ENCODE peak calls at places on chromosomes 16 and 17, in four cellular contexts. X, Q, R and E are unnamed samples.

GRCh38 chr16:66536525-66536924 is 13.4 kb downstream of the TK2 start:
- DNase-seq in Q (no peak), X (no peak), R (no peak), E (no peak)

GRCh38 chr17:67379251-67379630 is 2.2 kb downstream of the PITPNC1 start:
- DNase-seq in R (no peak), Q (no peak), X (no peak), E (no peak)

GRCh38 chr17:79995691-79996090 is 40.0 kb downstream of the TBC1D16 start:
- DNase-seq in X (no peak), Q (no peak), R (no peak), E (no peak)

GRCh38 chr17:17723354-17724261 is 42.4 kb downstream of the RAI1 start:
- DNase-seq in Q (no peak), X (no peak), R (peak), E (no peak)

GRCh38 chr16:87978127-87978526 is 26.9 kb downstream of the BANP start:
- DNase-seq in X (no peak), Q (no peak), R (no peak), E (no peak)

GRCh38 chr16:24747425-24747824 is 18.0 kb downstream of the TNRC6A start:
- DNase-seq in Q (no peak), R (no peak), X (no peak), E (no peak)

GRCh38 chr17:5901731-5902660 is 168.2 kb upstream of the WSCD1 start:
- DNase-seq in Q (no peak), R (no peak), X (no peak), E (no peak)

GRCh38 chr17:30519707-30520106 is 42.5 kb downstream of the GOSR1 start:
- DNase-seq in Q (no peak), R (peak), X (peak), E (no peak)

GRCh38 chr17:19897901-19898300 is 30.2 kb upstream of the ULK2 start:
- DNase-seq in X (peak), R (peak), Q (no peak), E (no peak)

GRCh38 chr16:9778879-9779278 is 403.3 kb downstream of the GRIN2A start:
- DNase-seq in X (no peak), Q (no peak), R (no peak), E (no peak)

GRCh38 chr17:74840989-74841666 is 18.6 kb downstream of the GRIN2C start:
- DNase-seq in Q (peak), R (peak), X (no peak), E (peak)

GRCh38 chr16:46855389-46855788 is 24.4 kb upstream of the C16orf87 start:
- DNase-seq in R (no peak), X (no peak), Q (no peak), E (no peak)

GRCh38 chr16:57260294-57260929 is 15.4 kb downstream of the ARL2BP start:
- DNase-seq in X (peak), Q (no peak), R (peak), E (no peak)

GRCh38 chr17:57875109-57876022 is 25.5 kb upstream of the MRPS23 start:
- DNase-seq in R (peak), X (peak), Q (peak), E (no peak)

GRCh38 chr17:2707721-2708584 is 3.6 kb downstream of the CLUH start:
- DNase-seq in R (no peak), X (no peak), Q (peak), E (no peak)

GRCh38 chr17:50117202-50118040 is 12.5 kb downstream of the SAMD14 start:
- DNase-seq in X (peak), R (peak), Q (no peak), E (no peak)
- TF ChIP-seq CTCF in X (peak), R (peak), Q (peak), E (peak)

DNA sequence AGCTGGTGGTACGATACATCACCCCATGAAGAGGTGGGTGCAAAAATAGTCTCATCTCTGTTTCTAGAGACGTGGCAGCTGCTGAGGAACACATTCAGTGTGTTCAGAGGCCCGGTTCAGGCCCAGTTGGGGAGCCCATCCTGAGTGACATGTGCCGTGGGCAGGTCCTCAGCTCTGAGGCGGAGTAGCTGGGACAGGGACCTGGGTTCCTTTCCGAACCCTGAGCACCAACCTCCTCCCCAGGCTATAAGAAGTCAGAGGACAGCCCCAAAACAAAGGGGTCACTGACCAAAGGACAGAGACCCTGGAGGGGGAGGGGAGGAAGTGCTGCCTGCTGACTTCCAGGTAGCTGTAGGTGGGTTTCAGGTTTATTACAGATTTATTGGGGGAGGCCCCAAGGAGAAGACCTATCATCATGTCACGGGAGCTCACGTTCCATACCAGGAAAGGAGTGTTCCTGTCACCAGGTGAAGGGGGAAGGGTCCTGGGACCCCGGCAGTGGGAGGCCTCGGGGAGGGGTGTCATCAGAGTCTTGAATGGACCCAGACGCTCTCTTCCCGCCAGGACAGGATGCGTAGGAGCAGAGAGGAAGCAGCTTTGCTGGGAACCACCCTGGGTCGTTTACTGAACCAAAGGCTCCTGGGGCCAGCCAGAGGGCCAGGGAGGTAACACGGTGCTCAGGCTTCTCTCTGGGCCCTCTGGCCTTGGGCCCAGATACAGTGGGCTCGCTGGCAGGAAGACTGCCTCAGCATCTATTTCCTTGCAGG is 4.9 kb downstream of the LDHD start:
- DNase-seq in X (no peak), R (no peak), Q (no peak), E (no peak)
- TF ChIP-seq CTCF in X (no peak), R (no peak), Q (no peak), E (peak)

GRCh38 chr17:56819431-56820145 is 14.1 kb downstream of the C17orf67 start:
- DNase-seq in Q (peak), R (peak), X (peak), E (peak)

GRCh38 chr17:56822725-56823124 is 11.0 kb downstream of the C17orf67 start:
- DNase-seq in R (peak), Q (no peak), X (no peak), E (no peak)

GRCh38 chr17:56819030-56819429 is 14.7 kb downstream of the C17orf67 start:
- DNase-seq in Q (no peak), X (no peak), R (no peak), E (no peak)

GRCh38 chr17:56821847-56822534 is 11.7 kb downstream of the C17orf67 start:
- DNase-seq in R (no peak), X (no peak), Q (no peak), E (no peak)

DNA sequence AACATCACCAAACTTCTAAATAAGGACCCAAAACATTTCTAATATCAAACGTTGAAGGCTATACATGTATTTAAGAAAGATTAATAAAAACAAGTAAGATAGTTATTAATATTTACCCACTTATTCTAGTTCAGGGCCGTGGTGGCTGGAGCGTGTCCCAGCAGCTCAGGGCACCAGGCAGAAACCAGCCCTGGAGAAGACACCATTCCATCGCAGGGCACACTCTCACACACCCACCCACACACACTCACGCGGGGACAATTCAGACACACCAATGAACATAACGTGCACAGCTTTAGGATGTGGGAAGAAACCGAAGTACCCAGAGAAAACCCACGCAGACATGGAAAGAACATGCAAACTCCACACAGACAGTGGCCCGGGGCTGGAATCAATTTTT is 13.5 kb downstream of the C17orf67 start:
- DNase-seq in Q (no peak), R (no peak), X (no peak), E (no peak)
- TF ChIP-seq CTCF in Q (no peak), R (no peak), X (no peak), E (no peak)

GRCh38 chr16:30091474-30092372 is at the start of gene TBX6:
- DNase-seq in Q (peak), X (peak), R (peak), E (peak)

GRCh38 chr16:30090607-30091332 is 954 bp downstream of the TBX6 start:
- DNase-seq in X (no peak), R (no peak), Q (no peak), E (no peak)

GRCh38 chr16:30095166-30096078 is 591 bp downstream of the YPEL3 start:
- DNase-seq in R (no peak), X (no peak), Q (no peak), E (no peak)

GRCh38 chr16:30094541-30095165 is 1.4 kb downstream of the YPEL3 start:
- DNase-seq in R (no peak), Q (no peak), X (no peak), E (no peak)

DNA sequence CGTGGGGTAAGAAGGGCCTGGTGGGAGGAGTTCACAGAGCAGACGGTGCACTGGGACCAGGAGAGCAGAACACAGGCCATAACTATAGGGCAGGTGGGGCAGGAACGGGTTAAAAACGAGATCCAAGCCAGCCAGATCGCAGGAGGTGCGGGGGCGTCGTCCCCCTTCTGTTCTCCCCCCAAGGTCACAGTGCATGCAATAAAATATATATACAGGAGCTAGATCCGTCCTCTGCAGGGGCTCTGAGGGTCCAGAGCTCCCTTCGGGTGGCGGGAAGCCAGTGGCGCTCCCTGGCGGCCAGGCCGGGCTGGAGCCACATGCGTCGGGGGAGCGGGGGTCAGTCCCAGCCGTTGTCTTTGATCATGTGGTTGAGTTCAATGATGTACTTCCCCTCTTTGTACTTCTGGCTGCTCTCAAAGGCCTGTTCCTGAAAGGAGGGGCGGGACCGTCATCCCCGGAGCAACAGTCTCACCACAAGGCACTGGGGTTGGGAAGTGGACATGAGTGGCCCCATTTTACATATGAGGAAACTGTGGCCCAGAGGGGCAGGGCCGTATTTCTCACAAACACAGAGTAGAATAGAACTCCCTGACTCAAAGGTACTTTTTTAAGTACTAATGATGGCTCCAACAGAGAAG is 768 bp upstream of the TBX6 start:
- DNase-seq in Q (peak), R (peak), X (peak), E (peak)
- TF ChIP-seq CTCF in Q (no peak), R (peak), X (peak), E (peak)

GRCh38 chr17:38611872-38612376 is 6.2 kb upstream of the SRCIN1 start:
- DNase-seq in R (no peak), Q (no peak), X (no peak), E (no peak)

GRCh38 chr17:38608648-38609047 is 2.9 kb upstream of the SRCIN1 start:
- DNase-seq in Q (no peak), X (peak), R (no peak), E (no peak)

GRCh38 chr17:38606646-38607611 is 1.2 kb upstream of the SRCIN1 start:
- DNase-seq in X (peak), Q (no peak), R (no peak), E (no peak)

GRCh38 chr17:38611070-38611786 is 5.5 kb upstream of the SRCIN1 start:
- DNase-seq in R (no peak), X (no peak), Q (no peak), E (no peak)

DNA sequence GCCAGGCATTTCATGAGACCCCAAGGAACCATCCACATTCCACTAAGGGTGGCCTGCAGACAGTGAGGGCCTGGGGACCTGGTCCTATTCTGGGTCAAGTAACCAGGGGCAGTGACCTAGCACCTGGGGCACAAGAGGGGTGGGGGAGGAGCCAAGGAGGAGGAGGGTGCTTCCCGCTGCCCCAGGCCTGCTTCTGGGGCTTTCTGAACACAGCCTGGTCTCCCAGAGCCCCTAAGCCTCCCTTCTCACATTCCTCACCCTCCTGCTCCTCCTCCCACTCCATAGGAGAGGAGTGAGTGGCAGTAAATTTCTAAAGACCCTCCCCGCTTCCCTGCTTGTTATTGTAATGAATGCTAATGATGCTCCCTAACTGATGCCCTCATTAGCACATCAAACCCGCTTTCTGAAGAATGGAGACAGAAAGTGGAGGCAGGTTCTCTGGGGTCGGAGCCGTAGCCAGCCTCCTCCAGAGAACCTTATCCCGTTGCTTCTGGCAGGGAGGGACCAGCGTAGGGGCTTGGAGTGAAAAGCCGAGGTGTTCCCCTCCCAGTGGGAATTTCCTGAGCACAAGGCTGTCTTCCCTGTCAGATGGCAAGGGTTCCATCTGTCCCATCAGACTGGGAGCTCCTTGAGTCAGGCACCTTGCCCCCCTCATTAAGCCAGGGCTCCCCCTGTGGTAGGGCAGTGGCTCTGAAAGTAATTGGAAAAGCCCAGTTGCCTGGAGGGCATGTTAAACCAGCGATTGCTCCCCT is 3.7 kb upstream of the SRCIN1 start:
- DNase-seq in X (no peak), R (no peak), Q (no peak), E (no peak)
- TF ChIP-seq CTCF in X (peak), R (peak), Q (no peak), E (no peak)

DNA sequence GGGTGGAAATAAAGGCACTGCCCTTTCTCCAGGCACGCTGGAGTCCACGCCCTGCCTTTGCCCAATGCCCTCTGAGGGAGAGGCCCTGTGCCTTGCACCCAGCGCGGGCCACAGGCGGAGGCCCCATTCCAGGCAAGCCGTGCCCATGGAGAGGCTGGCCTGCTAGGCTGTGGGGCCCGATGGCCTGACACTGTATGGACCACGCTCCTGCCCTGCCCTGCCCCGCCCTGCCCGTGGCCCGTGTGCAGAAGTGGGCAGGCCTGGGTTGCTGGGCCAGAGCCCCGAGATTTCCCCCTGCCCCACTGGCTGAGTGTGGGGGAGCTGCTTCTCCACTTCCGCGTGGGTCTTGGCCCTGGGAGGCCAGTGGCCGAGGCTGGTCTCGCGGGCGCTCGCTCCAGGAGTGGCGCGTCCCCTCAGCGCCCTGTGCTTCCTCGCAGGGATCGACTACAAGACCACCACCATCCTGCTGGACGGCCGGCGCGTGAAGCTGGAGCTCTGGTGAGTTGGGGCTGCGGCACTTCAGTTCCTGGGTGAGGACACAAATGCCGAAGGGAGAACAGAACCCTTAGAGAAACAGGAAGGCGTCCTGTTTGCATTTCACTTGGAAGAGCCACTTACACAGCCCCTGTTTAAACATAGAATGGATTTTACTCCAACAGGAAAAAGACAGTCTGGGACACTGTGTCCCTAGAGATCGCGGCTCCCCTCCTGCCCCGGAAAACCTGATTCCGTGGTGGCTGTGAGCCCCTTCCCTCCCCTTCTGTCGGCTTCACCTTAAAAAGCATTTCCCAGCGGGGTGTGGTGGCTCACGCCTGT is 13.8 kb upstream of the WFIKKN1 start:
- DNase-seq in R (no peak), X (no peak), Q (no peak), E (no peak)
- TF ChIP-seq CTCF in R (no peak), X (no peak), Q (no peak), E (no peak)